ENCODE peak calls at places on chromosomes 1 and 21, in four cellular contexts. One of them, this sample, is unnamed.

GRCh38 chr1:2272686-2273400 is 44.7 kb downstream of the SKI start:
- DNase-seq in left ventricle myocardium inferior: no peak
- DNase-seq in cardiac muscle cell: no peak
- DNase-seq in progenitor cell of endocrine pancreas: no peak
- DNase-seq in this sample: no peak

GRCh38 chr1:163844393-163844948 is 522.7 kb downstream of the NUF2 start:
- DNase-seq in left ventricle myocardium inferior: no peak
- DNase-seq in cardiac muscle cell: no peak
- DNase-seq in progenitor cell of endocrine pancreas: no peak
- DNase-seq in this sample: no peak

GRCh38 chr1:214463596-214463995 is 87.8 kb downstream of the PTPN14 start:
- DNase-seq in cardiac muscle cell: no peak
- DNase-seq in progenitor cell of endocrine pancreas: no peak
- DNase-seq in left ventricle myocardium inferior: no peak
- DNase-seq in this sample: no peak

GRCh38 chr1:201214461-201214860 is 23.8 kb downstream of the IGFN1 start:
- DNase-seq in left ventricle myocardium inferior: no peak
- DNase-seq in cardiac muscle cell: no peak
- DNase-seq in progenitor cell of endocrine pancreas: no peak
- DNase-seq in this sample: no peak

GRCh38 chr1:22969224-22969829 is 3.3 kb downstream of the LACTBL1 start:
- DNase-seq in left ventricle myocardium inferior: no peak
- DNase-seq in progenitor cell of endocrine pancreas: no peak
- DNase-seq in cardiac muscle cell: peak; percentile 36
- DNase-seq in this sample: no peak

GRCh38 chr1:209667103-209667502 is 8.1 kb upstream of the G0S2 start:
- DNase-seq in progenitor cell of endocrine pancreas: no peak
- DNase-seq in cardiac muscle cell: no peak
- DNase-seq in left ventricle myocardium inferior: no peak
- DNase-seq in this sample: no peak

GRCh38 chr1:241610056-241610815 is 29.9 kb downstream of the CHML start:
- DNase-seq in progenitor cell of endocrine pancreas: no peak
- DNase-seq in cardiac muscle cell: peak; percentile 9
- DNase-seq in left ventricle myocardium inferior: no peak
- DNase-seq in this sample: no peak

GRCh38 chr1:100452641-100453040 is 85.3 kb upstream of the GPR88 start:
- DNase-seq in cardiac muscle cell: no peak
- DNase-seq in left ventricle myocardium inferior: no peak
- DNase-seq in progenitor cell of endocrine pancreas: no peak
- DNase-seq in this sample: no peak

GRCh38 chr1:109788695-109789521 is 25.2 kb upstream of the EPS8L3 start:
- DNase-seq in left ventricle myocardium inferior: peak; percentile 9
- DNase-seq in progenitor cell of endocrine pancreas: no peak
- DNase-seq in cardiac muscle cell: peak; percentile 57
- DNase-seq in this sample: no peak

GRCh38 chr1:171904778-171905449 is 63.6 kb downstream of the DNM3 start:
- DNase-seq in left ventricle myocardium inferior: no peak
- DNase-seq in progenitor cell of endocrine pancreas: no peak
- DNase-seq in cardiac muscle cell: no peak
- DNase-seq in this sample: no peak

GRCh38 chr1:156151093-156151688 is 2.2 kb upstream of the SEMA4A start:
- DNase-seq in progenitor cell of endocrine pancreas: no peak
- DNase-seq in left ventricle myocardium inferior: no peak
- DNase-seq in cardiac muscle cell: no peak
- DNase-seq in this sample: no peak

GRCh38 chr1:92943515-92943873 is 17.8 kb downstream of the DIPK1A start:
- DNase-seq in left ventricle myocardium inferior: no peak
- DNase-seq in progenitor cell of endocrine pancreas: no peak
- DNase-seq in cardiac muscle cell: no peak
- DNase-seq in this sample: no peak

GRCh38 chr1:109787845-109788605 is 24.3 kb upstream of the EPS8L3 start:
- DNase-seq in cardiac muscle cell: peak; percentile 77
- DNase-seq in left ventricle myocardium inferior: peak; percentile 9
- DNase-seq in progenitor cell of endocrine pancreas: no peak
- DNase-seq in this sample: no peak

GRCh38 chr1:53265581-53265980 is 27.3 kb upstream of the MAGOH start:
- DNase-seq in cardiac muscle cell: no peak
- DNase-seq in left ventricle myocardium inferior: no peak
- DNase-seq in progenitor cell of endocrine pancreas: no peak
- DNase-seq in this sample: no peak

GRCh38 chr1:69648486-69648885 is 80.8 kb downstream of the LRRC7 start:
- DNase-seq in left ventricle myocardium inferior: no peak
- DNase-seq in progenitor cell of endocrine pancreas: no peak
- DNase-seq in cardiac muscle cell: no peak
- DNase-seq in this sample: no peak

GRCh38 chr1:14486401-14487110 is 111.9 kb upstream of the KAZN start:
- DNase-seq in cardiac muscle cell: no peak
- DNase-seq in progenitor cell of endocrine pancreas: no peak
- DNase-seq in left ventricle myocardium inferior: no peak
- DNase-seq in this sample: peak; percentile 78

GRCh38 chr1:216457356-216457755 is 34.1 kb upstream of the USH2A start:
- DNase-seq in cardiac muscle cell: peak; percentile 17
- DNase-seq in left ventricle myocardium inferior: no peak
- DNase-seq in progenitor cell of endocrine pancreas: no peak
- DNase-seq in this sample: no peak

GRCh38 chr1:223258751-223259177 is 105.2 kb downstream of the SUSD4 start:
- DNase-seq in progenitor cell of endocrine pancreas: no peak
- DNase-seq in cardiac muscle cell: no peak
- DNase-seq in left ventricle myocardium inferior: no peak
- DNase-seq in this sample: no peak

GRCh38 chr1:214857716-214858115 is 224.8 kb upstream of the KCNK2 start:
- DNase-seq in left ventricle myocardium inferior: no peak
- DNase-seq in cardiac muscle cell: no peak
- DNase-seq in progenitor cell of endocrine pancreas: no peak
- DNase-seq in this sample: no peak

GRCh38 chr1:63664742-63665141 is 71.5 kb downstream of the PGM1 start:
- DNase-seq in progenitor cell of endocrine pancreas: no peak
- DNase-seq in left ventricle myocardium inferior: no peak
- DNase-seq in cardiac muscle cell: no peak
- DNase-seq in this sample: no peak

GRCh38 chr21:46064870-46065214 is 33.1 kb upstream of the COL6A2 start:
- DNase-seq in cardiac muscle cell: no peak
- DNase-seq in left ventricle myocardium inferior: no peak
- DNase-seq in progenitor cell of endocrine pancreas: peak; percentile 7
- DNase-seq in this sample: peak; percentile 57

GRCh38 chr21:17803536-17803935 is 15.6 kb downstream of the C21orf91 start:
- DNase-seq in progenitor cell of endocrine pancreas: no peak
- DNase-seq in left ventricle myocardium inferior: no peak
- DNase-seq in cardiac muscle cell: no peak
- DNase-seq in this sample: no peak

GRCh38 chr1:154190550-154190949 is 1.4 kb downstream of the TPM3 start:
- DNase-seq in progenitor cell of endocrine pancreas: no peak
- DNase-seq in cardiac muscle cell: no peak
- DNase-seq in left ventricle myocardium inferior: no peak
- DNase-seq in this sample: no peak

GRCh38 chr1:28369225-28369517 is 369 bp upstream of the PHACTR4 start:
- DNase-seq in left ventricle myocardium inferior: no peak
- DNase-seq in cardiac muscle cell: no peak
- DNase-seq in progenitor cell of endocrine pancreas: no peak
- DNase-seq in this sample: no peak

GRCh38 chr21:17925900-17926299 is 106.7 kb upstream of the C21orf91 start:
- DNase-seq in cardiac muscle cell: peak; percentile 21
- DNase-seq in left ventricle myocardium inferior: no peak
- DNase-seq in progenitor cell of endocrine pancreas: no peak
- DNase-seq in this sample: no peak

GRCh38 chr1:247639381-247639981 is 34.1 kb downstream of the OR2G3 start:
- DNase-seq in cardiac muscle cell: peak; percentile 46
- DNase-seq in left ventricle myocardium inferior: peak; percentile 72
- DNase-seq in progenitor cell of endocrine pancreas: peak; percentile 60
- DNase-seq in this sample: no peak

GRCh38 chr1:248045209-248045608 is 1.4 kb upstream of the OR2L3 start:
- DNase-seq in cardiac muscle cell: no peak
- DNase-seq in progenitor cell of endocrine pancreas: no peak
- DNase-seq in left ventricle myocardium inferior: no peak
- DNase-seq in this sample: no peak

GRCh38 chr1:228376651-228377631 is 29.7 kb downstream of the TRIM11 start:
- DNase-seq in progenitor cell of endocrine pancreas: no peak
- DNase-seq in cardiac muscle cell: no peak
- DNase-seq in left ventricle myocardium inferior: peak; percentile 12
- DNase-seq in this sample: no peak

GRCh38 chr1:203278087-203278884 is 27.0 kb upstream of the BTG2 start:
- DNase-seq in cardiac muscle cell: peak; percentile 79
- DNase-seq in left ventricle myocardium inferior: peak; percentile 97
- DNase-seq in progenitor cell of endocrine pancreas: no peak
- DNase-seq in this sample: peak; percentile 99

GRCh38 chr1:1599030-1599916 is 662 bp downstream of the FNDC10 start:
- DNase-seq in cardiac muscle cell: peak; percentile 66
- DNase-seq in progenitor cell of endocrine pancreas: no peak
- DNase-seq in left ventricle myocardium inferior: no peak
- DNase-seq in this sample: no peak

GRCh38 chr1:57010511-57010910 is 44.7 kb upstream of the C8B start:
- DNase-seq in left ventricle myocardium inferior: no peak
- DNase-seq in cardiac muscle cell: no peak
- DNase-seq in progenitor cell of endocrine pancreas: no peak
- DNase-seq in this sample: no peak

GRCh38 chr1:1283821-1284220 is 3.6 kb downstream of the SCNN1D start:
- DNase-seq in progenitor cell of endocrine pancreas: no peak
- DNase-seq in cardiac muscle cell: no peak
- DNase-seq in left ventricle myocardium inferior: no peak
- DNase-seq in this sample: no peak

GRCh38 chr1:213983589-213984386 is 4.0 kb upstream of the PROX1 start:
- DNase-seq in left ventricle myocardium inferior: no peak
- DNase-seq in progenitor cell of endocrine pancreas: no peak
- DNase-seq in cardiac muscle cell: no peak
- DNase-seq in this sample: no peak

GRCh38 chr1:193625255-193625654 is 438.8 kb upstream of the B3GALT2 start:
- DNase-seq in cardiac muscle cell: no peak
- DNase-seq in left ventricle myocardium inferior: no peak
- DNase-seq in progenitor cell of endocrine pancreas: no peak
- DNase-seq in this sample: no peak

GRCh38 chr1:168554603-168555520 is 11.1 kb upstream of the XCL2 start:
- DNase-seq in cardiac muscle cell: no peak
- DNase-seq in left ventricle myocardium inferior: no peak
- DNase-seq in progenitor cell of endocrine pancreas: no peak
- DNase-seq in this sample: no peak

GRCh38 chr21:39454949-39455668 is 3.3 kb downstream of the SH3BGR start:
- DNase-seq in progenitor cell of endocrine pancreas: no peak
- DNase-seq in cardiac muscle cell: no peak
- DNase-seq in left ventricle myocardium inferior: no peak
- DNase-seq in this sample: no peak

GRCh38 chr21:39452207-39452964 is 616 bp downstream of the SH3BGR start:
- DNase-seq in progenitor cell of endocrine pancreas: no peak
- DNase-seq in cardiac muscle cell: no peak
- DNase-seq in left ventricle myocardium inferior: no peak
- DNase-seq in this sample: no peak

GRCh38 chr21:39453571-39454179 is 1.9 kb downstream of the SH3BGR start:
- DNase-seq in progenitor cell of endocrine pancreas: no peak
- DNase-seq in left ventricle myocardium inferior: no peak
- DNase-seq in cardiac muscle cell: no peak
- DNase-seq in this sample: no peak

GRCh38 chr21:39452965-39453332 is 1.2 kb downstream of the SH3BGR start:
- DNase-seq in cardiac muscle cell: peak; percentile 75
- DNase-seq in left ventricle myocardium inferior: no peak
- DNase-seq in progenitor cell of endocrine pancreas: no peak
- DNase-seq in this sample: no peak

GRCh38 chr21:39456665-39457064 is 4.9 kb downstream of the SH3BGR start:
- DNase-seq in progenitor cell of endocrine pancreas: no peak
- DNase-seq in cardiac muscle cell: no peak
- DNase-seq in left ventricle myocardium inferior: no peak
- DNase-seq in this sample: no peak
- TF ChIP-seq CTCF in progenitor cell of endocrine pancreas: peak; percentile 54
- TF ChIP-seq CTCF in cardiac muscle cell: no peak
- TF ChIP-seq CTCF in left ventricle myocardium inferior: peak; percentile 37
- TF ChIP-seq CTCF in this sample: no peak

GRCh38 chr1:192311281-192311680 is 5.5 kb upstream of the RGS21 start:
- DNase-seq in left ventricle myocardium inferior: no peak
- DNase-seq in cardiac muscle cell: peak; percentile 9
- DNase-seq in progenitor cell of endocrine pancreas: no peak
- DNase-seq in this sample: no peak
- TF ChIP-seq CTCF in left ventricle myocardium inferior: peak; percentile 58
- TF ChIP-seq CTCF in cardiac muscle cell: peak; percentile 76
- TF ChIP-seq CTCF in progenitor cell of endocrine pancreas: peak; percentile 63
- TF ChIP-seq CTCF in this sample: no peak

DNA sequence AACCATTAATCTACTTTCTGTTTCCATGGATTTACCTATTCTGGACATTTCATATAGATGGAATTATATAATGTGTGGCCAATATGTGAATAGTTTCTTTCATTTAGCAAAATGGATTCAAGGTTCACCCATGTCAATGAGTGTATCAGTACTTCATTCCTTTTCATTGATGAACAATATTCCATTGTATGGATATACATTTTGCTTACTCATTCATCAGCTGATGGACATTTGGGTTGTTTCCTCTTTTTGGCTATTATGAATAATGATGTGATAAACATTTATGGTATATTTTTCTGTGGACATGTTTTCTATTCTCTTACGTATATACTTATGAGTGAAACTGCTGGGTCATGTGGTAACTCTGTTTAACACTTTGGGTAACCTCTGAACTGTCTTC is 97.8 kb downstream of the SCMH1 start:
- DNase-seq in cardiac muscle cell: no peak
- DNase-seq in left ventricle myocardium inferior: no peak
- DNase-seq in progenitor cell of endocrine pancreas: no peak
- DNase-seq in this sample: no peak
- TF ChIP-seq CTCF in cardiac muscle cell: no peak
- TF ChIP-seq CTCF in left ventricle myocardium inferior: no peak
- TF ChIP-seq CTCF in progenitor cell of endocrine pancreas: no peak
- TF ChIP-seq CTCF in this sample: no peak

GRCh38 chr21:37561941-37562919 is 195.7 kb downstream of the DYRK1A start:
- DNase-seq in cardiac muscle cell: no peak
- DNase-seq in left ventricle myocardium inferior: no peak
- DNase-seq in progenitor cell of endocrine pancreas: no peak
- DNase-seq in this sample: no peak

GRCh38 chr21:37564924-37565529 is 198.5 kb downstream of the DYRK1A start:
- DNase-seq in cardiac muscle cell: no peak
- DNase-seq in left ventricle myocardium inferior: no peak
- DNase-seq in progenitor cell of endocrine pancreas: no peak
- DNase-seq in this sample: no peak

GRCh38 chr21:37564341-37564923 is 197.9 kb downstream of the DYRK1A start:
- DNase-seq in left ventricle myocardium inferior: peak; percentile 66
- DNase-seq in cardiac muscle cell: peak; percentile 31
- DNase-seq in progenitor cell of endocrine pancreas: no peak
- DNase-seq in this sample: peak; percentile 95

GRCh38 chr21:37562920-37563640 is 196.5 kb downstream of the DYRK1A start:
- DNase-seq in cardiac muscle cell: no peak
- DNase-seq in progenitor cell of endocrine pancreas: no peak
- DNase-seq in left ventricle myocardium inferior: no peak
- DNase-seq in this sample: no peak

DNA sequence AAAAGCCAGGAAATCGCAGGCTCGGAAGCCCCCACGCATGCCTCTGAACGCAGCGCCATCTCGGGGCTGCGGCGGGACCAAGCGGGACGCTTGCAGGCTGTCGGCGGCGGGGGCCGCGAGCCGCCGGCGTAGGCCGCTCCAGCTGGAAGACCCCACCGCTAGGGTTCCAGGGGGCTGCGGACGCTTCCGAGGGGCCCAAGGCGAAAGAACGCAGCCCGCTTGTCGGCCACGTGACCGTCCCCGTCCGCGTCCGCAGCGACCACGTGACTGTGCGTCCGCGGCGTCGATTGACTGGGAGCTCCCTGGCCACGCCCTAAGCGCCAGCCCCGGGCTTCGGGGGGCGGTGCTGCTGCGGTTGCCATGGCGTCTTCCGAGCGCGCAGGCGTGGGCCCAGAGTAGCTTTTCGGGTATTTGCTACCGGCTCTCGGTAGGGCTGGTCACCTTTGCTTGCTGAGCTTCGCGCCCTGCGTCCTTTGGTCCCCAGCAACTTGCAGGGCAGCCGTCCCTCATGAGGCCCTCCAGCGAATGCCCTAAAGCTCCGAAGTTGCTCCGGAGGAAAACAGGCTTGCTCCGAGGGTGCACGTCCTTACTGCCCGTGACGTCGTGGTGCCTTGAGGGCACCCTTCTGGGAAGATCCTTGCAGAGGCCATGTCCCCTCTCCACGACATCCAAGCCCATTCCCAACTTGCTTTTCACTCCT is 197.2 kb downstream of the DYRK1A start:
- DNase-seq in left ventricle myocardium inferior: peak; percentile 94
- DNase-seq in progenitor cell of endocrine pancreas: peak; percentile 28
- DNase-seq in cardiac muscle cell: peak; percentile 73
- DNase-seq in this sample: peak; percentile 94
- TF ChIP-seq CTCF in left ventricle myocardium inferior: peak; percentile 58
- TF ChIP-seq CTCF in progenitor cell of endocrine pancreas: no peak
- TF ChIP-seq CTCF in cardiac muscle cell: peak; percentile 49
- TF ChIP-seq CTCF in this sample: peak; percentile 73